ENCODE peak calls at places on chromosome 15, in five cellular contexts. E is activated CD8-positive, alpha-beta memory T cell treated with anti-CD3 and anti-CD28 coated beads for 1 hour; X is PC-9; R is NCI-H2081; J is aorta. U is an unnamed sample.

GRCh38 chr15:82850242-82850591 is 40.8 kb downstream of the WHAMM start:
- DNase-seq in E (no peak), X (no peak), R (no peak), J (no peak), U (no peak)

GRCh38 chr15:69881760-69882159 is 216.0 kb downstream of the TLE3 start:
- DNase-seq in E (no peak), X (no peak), R (no peak), J (no peak), U (no peak)

GRCh38 chr15:85389774-85390173 is 9.4 kb downstream of the AKAP13 start:
- DNase-seq in E (no peak), X (no peak), R (no peak), J (no peak), U (no peak)

GRCh38 chr15:93231261-93231939 is 142.4 kb upstream of the RGMA start:
- DNase-seq in E (no peak), X (no peak), R (no peak), J (no peak), U (no peak)

GRCh38 chr15:74958320-74958907 is 1.8 kb upstream of the RPP25 start:
- DNase-seq in E (no peak), X (no peak), R (peak; percentile 83), J (peak; percentile 81), U (peak; percentile 82)

GRCh38 chr15:65072027-65072426 is 4.2 kb upstream of the RASL12 start:
- DNase-seq in E (no peak), X (no peak), R (no peak), J (peak; percentile 30), U (no peak)

GRCh38 chr15:48520376-48521155 is 124.9 kb downstream of the FBN1 start:
- DNase-seq in E (no peak), X (no peak), R (no peak), J (no peak), U (peak; percentile 40)

GRCh38 chr15:96052154-96052553 is 278.3 kb upstream of the NR2F2 start:
- DNase-seq in E (no peak), X (no peak), R (no peak), J (no peak), U (no peak)